ENCODE peak calls at places on chromosomes 13 and 19, in four cellular contexts. One of them, this sample, is unnamed.

GRCh38 chr13:98350746-98351330 is 173.8 kb upstream of the RNF113B start:
- DNase-seq in GM12865: no peak
- DNase-seq in GM13977: no peak
- DNase-seq in neural progenitor cell: no peak
- DNase-seq in this sample: no peak

GRCh38 chr13:75705395-75705794 is 69.3 kb downstream of the LMO7 start:
- DNase-seq in GM12865: no peak
- DNase-seq in neural progenitor cell: no peak
- DNase-seq in GM13977: no peak
- DNase-seq in this sample: no peak

GRCh38 chr13:21478881-21479808 is 20.0 kb upstream of the ZDHHC20 start:
- DNase-seq in GM12865: peak; percentile 80
- DNase-seq in GM13977: peak; percentile 66
- DNase-seq in neural progenitor cell: peak; percentile 80
- DNase-seq in this sample: no peak

GRCh38 chr13:44230736-44231135 is 142.9 kb upstream of the SERP2 start:
- DNase-seq in GM13977: no peak
- DNase-seq in neural progenitor cell: no peak
- DNase-seq in GM12865: no peak
- DNase-seq in this sample: no peak

GRCh38 chr13:49351871-49352270 is 92.0 kb downstream of the CAB39L start:
- DNase-seq in GM13977: no peak
- DNase-seq in neural progenitor cell: no peak
- DNase-seq in GM12865: no peak
- DNase-seq in this sample: no peak

GRCh38 chr19:21569497-21569870 is 64.1 kb downstream of the ZNF429 start:
- DNase-seq in GM12865: no peak
- DNase-seq in GM13977: no peak
- DNase-seq in neural progenitor cell: no peak
- DNase-seq in this sample: peak; percentile 73

GRCh38 chr19:43748685-43749084 is 6.1 kb downstream of the SMG9 start:
- DNase-seq in neural progenitor cell: no peak
- DNase-seq in GM13977: no peak
- DNase-seq in GM12865: no peak
- DNase-seq in this sample: no peak

GRCh38 chr13:23988546-23989122 is 91.3 kb upstream of the C1QTNF9B start:
- DNase-seq in GM12865: no peak
- DNase-seq in neural progenitor cell: no peak
- DNase-seq in GM13977: no peak
- DNase-seq in this sample: no peak

GRCh38 chr13:23344923-23345322 is 88.6 kb downstream of the SACS start:
- DNase-seq in GM13977: no peak
- DNase-seq in neural progenitor cell: no peak
- DNase-seq in GM12865: no peak
- DNase-seq in this sample: no peak

GRCh38 chr19:3238066-3238561 is 13.7 kb downstream of the CELF5 start:
- DNase-seq in GM12865: no peak
- DNase-seq in GM13977: no peak
- DNase-seq in neural progenitor cell: no peak
- DNase-seq in this sample: no peak

GRCh38 chr13:29260684-29261083 is 334.8 kb downstream of the SLC7A1 start:
- DNase-seq in neural progenitor cell: no peak
- DNase-seq in GM12865: peak; percentile 32
- DNase-seq in GM13977: no peak
- DNase-seq in this sample: no peak
- TF ChIP-seq CTCF in neural progenitor cell: peak; percentile 17
- TF ChIP-seq CTCF in GM12865: peak; percentile 34
- TF ChIP-seq CTCF in GM13977: peak; percentile 31
- TF ChIP-seq CTCF in this sample: no peak

DNA sequence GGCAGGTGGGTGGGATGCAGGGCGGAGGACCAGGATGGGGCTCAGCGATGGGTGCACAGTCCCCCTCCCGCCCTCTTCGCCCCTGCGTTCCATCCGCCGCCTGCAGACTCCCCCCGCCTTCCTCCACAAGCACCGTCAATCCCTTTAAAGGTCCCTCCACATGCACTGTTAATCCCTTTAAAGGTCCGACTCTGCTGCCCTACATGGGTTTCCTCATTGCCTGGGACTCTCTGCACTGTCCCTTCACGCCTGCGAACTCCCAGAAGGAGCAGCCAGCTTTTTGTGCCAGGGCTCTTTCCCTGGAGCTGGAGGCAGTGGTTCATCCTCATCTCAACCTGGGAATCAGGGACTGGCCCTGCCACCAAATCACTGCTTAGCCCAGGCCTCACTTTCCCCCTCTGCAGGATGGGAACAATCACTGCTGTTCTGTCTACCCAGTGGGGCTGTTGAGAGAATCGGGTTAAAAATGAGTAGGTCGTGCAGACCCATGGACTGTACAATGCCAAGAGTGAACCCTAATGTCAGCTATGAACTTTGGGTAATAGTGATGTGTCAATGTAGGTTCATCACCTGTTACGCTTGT is 20.4 kb downstream of the ZNF574 start:
- DNase-seq in GM13977: no peak
- DNase-seq in neural progenitor cell: peak; percentile 59
- DNase-seq in GM12865: no peak
- DNase-seq in this sample: no peak
- TF ChIP-seq CTCF in GM13977: no peak
- TF ChIP-seq CTCF in neural progenitor cell: peak; percentile 18
- TF ChIP-seq CTCF in GM12865: no peak
- TF ChIP-seq CTCF in this sample: no peak

GRCh38 chr13:20118268-20119140 is 42.3 kb downstream of the GJA3 start:
- DNase-seq in neural progenitor cell: peak; percentile 63
- DNase-seq in GM12865: peak; percentile 24
- DNase-seq in GM13977: peak; percentile 43
- DNase-seq in this sample: peak; percentile 79
- TF ChIP-seq CTCF in neural progenitor cell: peak; percentile 59
- TF ChIP-seq CTCF in GM12865: peak; percentile 19
- TF ChIP-seq CTCF in GM13977: no peak
- TF ChIP-seq CTCF in this sample: no peak

GRCh38 chr19:29966594-29967249 is 24.7 kb downstream of the URI1 start:
- DNase-seq in neural progenitor cell: no peak
- DNase-seq in GM12865: peak; percentile 48
- DNase-seq in GM13977: no peak
- DNase-seq in this sample: no peak
- TF ChIP-seq CTCF in neural progenitor cell: peak; percentile 32
- TF ChIP-seq CTCF in GM12865: peak; percentile 15
- TF ChIP-seq CTCF in GM13977: peak; percentile 29
- TF ChIP-seq CTCF in this sample: no peak

GRCh38 chr13:110444226-110444653 is 117.3 kb downstream of the RAB20 start:
- DNase-seq in GM12865: peak; percentile 79
- DNase-seq in GM13977: peak; percentile 71
- DNase-seq in neural progenitor cell: no peak
- DNase-seq in this sample: no peak
- TF ChIP-seq CTCF in GM12865: peak; percentile 17
- TF ChIP-seq CTCF in GM13977: peak; percentile 58
- TF ChIP-seq CTCF in neural progenitor cell: no peak
- TF ChIP-seq CTCF in this sample: no peak